ENCODE peak calls at places on chromosomes 7 and 10, in nine cellular contexts. C, W, O, S, E, Z, L, M and X are unnamed samples.
A peak's percentile ranks its signal among the peaks of the same experiment; 100 is the strongest.

GRCh38 chr7:142602183-142602582 is 147.1 kb upstream of the PRSS1 start:
- DNase-seq in C (no peak), W (no peak), O (no peak), S (no peak), E (no peak), Z (no peak), L (no peak), M (no peak), X (no peak)

GRCh38 chr7:75739796-75740672 is 1.3 kb upstream of the HIP1 start:
- DNase-seq in C (peak; percentile 76), W (no peak), O (no peak), S (no peak), E (no peak), Z (no peak), L (no peak), M (no peak), X (no peak)

GRCh38 chr7:128840326-128841170 is 10.3 kb downstream of the FLNC start:
- DNase-seq in C (no peak), W (no peak), O (peak; percentile 71), S (no peak), E (peak; percentile 37), Z (no peak), L (no peak), M (no peak), X (no peak)

GRCh38 chr10:117074621-117075020 is 63.4 kb downstream of the VAX1 start:
- DNase-seq in C (no peak), W (no peak), O (no peak), S (no peak), E (no peak), Z (no peak), L (no peak), M (no peak), X (no peak)

GRCh38 chr7:21300692-21301091 is 127.2 kb upstream of the SP4 start:
- DNase-seq in C (peak; percentile 5), W (no peak), O (no peak), S (no peak), E (no peak), Z (no peak), L (no peak), M (peak; percentile 2), X (no peak)

GRCh38 chr10:104268691-104269645 is at the start of gene GSTO2:
- DNase-seq in C (peak; percentile 100), W (peak; percentile 99), O (peak; percentile 100), S (peak; percentile 95), E (peak; percentile 94), Z (peak; percentile 96), L (peak; percentile 97), M (peak; percentile 99), X (peak; percentile 68)

GRCh38 chr7:71408276-71408675 is 276.3 kb downstream of the GALNT17 start:
- DNase-seq in C (no peak), W (peak; percentile 75), O (no peak), S (no peak), E (no peak), Z (no peak), L (no peak), M (no peak), X (no peak)

GRCh38 chr7:25515876-25516275 is 287.6 kb upstream of the NPVF start:
- DNase-seq in C (no peak), W (no peak), O (no peak), S (no peak), E (no peak), Z (no peak), L (no peak), M (no peak), X (no peak)

GRCh38 chr10:13371879-13372470 is 23.9 kb upstream of the SEPHS1 start:
- DNase-seq in C (peak; percentile 93), W (peak; percentile 68), O (peak; percentile 67), S (peak; percentile 56), E (peak; percentile 66), Z (peak; percentile 52), L (peak; percentile 43), M (peak; percentile 92), X (peak; percentile 70)

GRCh38 chr7:3154881-3155494 is 111.3 kb upstream of the CARD11 start:
- DNase-seq in C (peak; percentile 78), W (no peak), O (no peak), S (peak; percentile 8), E (no peak), Z (peak; percentile 4), L (no peak), M (peak; percentile 68), X (no peak)

GRCh38 chr7:74212661-74213060 is 2.9 kb downstream of the LAT2 start:
- DNase-seq in C (no peak), W (no peak), O (no peak), S (no peak), E (no peak), Z (no peak), L (no peak), M (no peak), X (no peak)

GRCh38 chr10:101676573-101676972 is 18.4 kb downstream of the FBXW4 start:
- DNase-seq in C (no peak), W (no peak), O (no peak), S (no peak), E (no peak), Z (no peak), L (no peak), M (no peak), X (no peak)

GRCh38 chr7:73770002-73770859 is at the start of gene CLDN3:
- DNase-seq in C (no peak), W (no peak), O (peak; percentile 48), S (no peak), E (no peak), Z (no peak), L (peak; percentile 47), M (no peak), X (no peak)

GRCh38 chr7:85471312-85471711 is 284.5 kb upstream of the SEMA3D start:
- DNase-seq in C (peak; percentile 5), W (no peak), O (no peak), S (no peak), E (no peak), Z (no peak), L (no peak), M (no peak), X (no peak)

GRCh38 chr10:107733328-107733727 is 568.8 kb upstream of the SORCS1 start:
- DNase-seq in C (no peak), W (no peak), O (no peak), S (no peak), E (no peak), Z (no peak), L (no peak), M (no peak), X (no peak)

GRCh38 chr7:22949944-22950343 is 64.0 kb downstream of the HYCC1 start:
- DNase-seq in C (no peak), W (no peak), O (no peak), S (no peak), E (no peak), Z (no peak), L (no peak), M (no peak), X (no peak)

GRCh38 chr7:24882989-24883631 is 96.9 kb downstream of the OSBPL3 start:
- DNase-seq in C (peak; percentile 92), W (peak; percentile 38), O (peak; percentile 84), S (peak; percentile 33), E (no peak), Z (peak; percentile 86), L (peak; percentile 56), M (peak; percentile 57), X (peak; percentile 46)

DNA sequence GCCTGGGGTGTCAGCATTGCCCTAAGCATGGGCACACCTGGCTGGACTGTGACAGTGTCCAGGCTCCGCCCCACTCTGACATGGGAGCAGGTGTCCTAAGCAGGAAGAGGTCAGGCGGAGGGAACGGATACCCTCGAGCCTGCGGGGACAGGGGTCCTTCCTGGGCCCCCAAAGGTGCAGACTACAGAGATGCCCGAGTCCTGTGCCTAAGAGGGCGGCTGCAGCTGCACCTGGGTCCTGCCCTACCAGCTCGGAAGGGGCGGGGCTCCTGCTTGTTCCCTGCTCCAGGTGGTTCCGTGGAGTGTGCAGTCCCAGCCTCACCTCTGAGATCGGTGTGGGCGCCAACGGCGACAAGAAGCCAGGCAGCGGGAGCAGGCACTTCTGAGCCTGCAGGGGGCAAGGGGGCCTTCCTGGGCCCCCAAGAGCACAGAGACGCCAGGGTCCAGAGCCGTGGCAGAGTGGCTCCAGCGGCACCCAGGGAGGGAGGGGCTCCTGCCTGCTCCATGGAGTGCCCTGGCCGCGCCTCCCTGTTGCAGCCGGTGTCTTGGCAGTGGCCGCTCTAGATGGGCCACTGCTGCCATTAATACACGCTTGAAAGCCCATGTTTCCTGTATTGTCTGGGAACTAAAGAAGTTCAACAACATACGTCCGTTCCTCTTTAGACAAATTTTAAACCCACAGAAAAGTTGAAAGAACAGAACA is 64.5 kb upstream of the CACNA2D1 start:
- DNase-seq in C (no peak), W (no peak), O (no peak), S (no peak), E (no peak), Z (no peak), L (no peak), M (no peak), X (no peak)
- H3K4me3 ChIP-seq in C (peak overlapping the region; percentile 24), W (no peak overlapping the region), O (peak overlapping the region; percentile 9), S (no peak overlapping the region), E (no peak overlapping the region), Z (no peak overlapping the region), L (peak overlapping the region; percentile 33), M (no peak overlapping the region), X (no peak overlapping the region)

GRCh38 chr10:79042639-79043411 is 25.9 kb upstream of the ZMIZ1 start:
- DNase-seq in C (no peak), W (no peak), O (no peak), S (no peak), E (no peak), Z (no peak), L (no peak), M (no peak), X (no peak)
- H3K4me3 ChIP-seq in C (no peak overlapping the region), W (no peak overlapping the region), O (no peak overlapping the region), S (no peak overlapping the region), E (no peak overlapping the region), Z (no peak overlapping the region), L (no peak overlapping the region), M (no peak overlapping the region), X (no peak overlapping the region)

DNA sequence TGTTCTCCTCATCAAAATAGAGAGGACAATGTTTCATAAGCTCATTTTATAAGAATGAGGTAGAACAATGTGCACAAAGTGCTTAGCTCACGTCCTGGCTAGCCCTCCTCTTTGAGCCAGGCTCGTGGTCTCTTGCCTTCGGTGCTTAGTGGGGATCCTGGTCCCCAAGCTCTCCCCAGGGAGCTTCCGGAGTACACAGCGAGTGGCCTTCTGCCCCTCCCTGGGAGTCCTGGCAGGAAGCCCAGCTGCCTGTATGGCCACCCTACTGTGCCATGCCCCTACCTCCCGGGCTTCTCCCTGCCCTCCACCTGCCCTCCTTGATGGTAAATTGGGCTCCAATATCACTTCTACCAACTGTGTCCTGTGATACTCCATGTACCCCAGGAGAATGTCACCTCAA is 859 bp downstream of the MYO1G start:
- DNase-seq in C (no peak), W (no peak), O (no peak), S (no peak), E (no peak), Z (no peak), L (no peak), M (peak; percentile 56), X (no peak)
- H3K4me3 ChIP-seq in C (no peak overlapping the region), W (peak overlapping the region; percentile 8), O (peak overlapping the region; percentile 15), S (no peak overlapping the region), E (no peak overlapping the region), Z (no peak overlapping the region), L (no peak overlapping the region), M (no peak overlapping the region), X (no peak overlapping the region)

GRCh38 chr10:86922553-86922961 is 34.9 kb downstream of the MMRN2 start:
- DNase-seq in C (no peak), W (no peak), O (no peak), S (no peak), E (no peak), Z (no peak), L (no peak), M (no peak), X (no peak)
- H3K4me3 ChIP-seq in C (no peak overlapping the region), W (no peak overlapping the region), O (no peak overlapping the region), S (no peak overlapping the region), E (no peak overlapping the region), Z (no peak overlapping the region), L (no peak overlapping the region), M (no peak overlapping the region), X (no peak overlapping the region)